ENCODE peak calls at places on chromosome 20, in seven cellular contexts. I is pancreas, T is prostate gland, F is fibroblast of lung, Y is neural progenitor cell, H is right lobe of liver, P is tibial nerve. W is an unnamed sample. For H3K4me1 and H3K9me3, the result is how much of the 10 kb centered on the place peaks cover.

GRCh38 chr20:36399147-36399968 is 93.2 kb downstream of the DLGAP4 start:
- DNase-seq in P (peak), I (peak), H (no peak), F (peak), Y (peak), T (no peak), W (no peak)

GRCh38 chr20:21835042-21835441 is 129.6 kb downstream of the PAX1 start:
- DNase-seq in P (no peak), H (no peak), Y (no peak), I (no peak), T (no peak), F (no peak), W (no peak)

GRCh38 chr20:63619086-63619485 is 7.8 kb downstream of the GMEB2 start:
- DNase-seq in I (no peak), T (no peak), F (no peak), H (no peak), Y (no peak), P (no peak), W (no peak)

GRCh38 chr20:24762371-24762770 is 186.7 kb upstream of the CST7 start:
- DNase-seq in I (peak), Y (no peak), T (no peak), H (no peak), P (no peak), F (no peak), W (peak)

GRCh38 chr20:60010689-60011417 is 52.6 kb downstream of the CDH26 start:
- DNase-seq in Y (no peak), P (no peak), F (no peak), H (no peak), I (no peak), T (no peak), W (no peak)

GRCh38 chr20:11261533-11262000 is 587.8 kb upstream of the JAG1 start:
- DNase-seq in Y (no peak), I (no peak), H (no peak), P (no peak), T (no peak), F (peak), W (no peak)

GRCh38 chr20:37511605-37512275 is 9.3 kb upstream of the NNAT start:
- DNase-seq in P (no peak), T (no peak), F (peak), Y (no peak), H (no peak), I (no peak), W (no peak)

GRCh38 chr20:19661717-19662637 is 96.1 kb upstream of the RIN2 start:
- DNase-seq in Y (peak), H (no peak), P (peak), T (peak), I (peak), F (peak), W (peak)

GRCh38 chr20:21230686-21231085 is 72.4 kb upstream of the XRN2 start:
- DNase-seq in H (no peak), I (no peak), P (no peak), T (no peak), F (peak), Y (no peak), W (no peak)

GRCh38 chr20:34579191-34579661 is 20.7 kb downstream of the MAP1LC3A start:
- DNase-seq in Y (no peak), P (peak), I (no peak), T (peak), H (no peak), F (peak), W (peak)

GRCh38 chr20:32634041-32634805 is 39.5 kb downstream of the C20orf203 start:
- DNase-seq in P (no peak), Y (no peak), F (no peak), T (no peak), I (no peak), H (no peak), W (no peak)

GRCh38 chr20:24587384-24588046 is 118.1 kb downstream of the SYNDIG1 start:
- DNase-seq in I (no peak), H (no peak), F (no peak), P (no peak), T (no peak), Y (no peak), W (no peak)

GRCh38 chr20:24746351-24746685 is 202.8 kb upstream of the CST7 start:
- DNase-seq in F (peak), H (no peak), I (peak), P (no peak), Y (no peak), T (peak), W (no peak)

GRCh38 chr20:56247954-56248782 is at the start of gene MC3R:
- DNase-seq in P (peak), F (peak), T (peak), I (peak), Y (peak), H (peak), W (no peak)

GRCh38 chr20:13200767-13201500 is 20.1 kb upstream of the ISM1 start:
- DNase-seq in I (no peak), P (no peak), F (no peak), H (no peak), Y (peak), T (no peak), W (no peak)

GRCh38 chr20:24684954-24685691 is 215.7 kb downstream of the SYNDIG1 start:
- DNase-seq in H (no peak), Y (peak), T (no peak), F (no peak), P (no peak), I (no peak), W (peak)

GRCh38 chr20:19588731-19589130 is 169.3 kb upstream of the RIN2 start:
- DNase-seq in Y (no peak), F (no peak), I (no peak), H (no peak), P (peak), T (peak), W (no peak)

GRCh38 chr20:62356948-62357667 is 10.0 kb downstream of the LAMA5 start:
- DNase-seq in Y (no peak), I (no peak), F (peak), T (no peak), P (no peak), H (peak), W (peak)
- H3K4me3 ChIP-seq in Y (no peak), I (no peak), F (peak), T (no peak), P (peak), H (no peak), W (peak)

DNA sequence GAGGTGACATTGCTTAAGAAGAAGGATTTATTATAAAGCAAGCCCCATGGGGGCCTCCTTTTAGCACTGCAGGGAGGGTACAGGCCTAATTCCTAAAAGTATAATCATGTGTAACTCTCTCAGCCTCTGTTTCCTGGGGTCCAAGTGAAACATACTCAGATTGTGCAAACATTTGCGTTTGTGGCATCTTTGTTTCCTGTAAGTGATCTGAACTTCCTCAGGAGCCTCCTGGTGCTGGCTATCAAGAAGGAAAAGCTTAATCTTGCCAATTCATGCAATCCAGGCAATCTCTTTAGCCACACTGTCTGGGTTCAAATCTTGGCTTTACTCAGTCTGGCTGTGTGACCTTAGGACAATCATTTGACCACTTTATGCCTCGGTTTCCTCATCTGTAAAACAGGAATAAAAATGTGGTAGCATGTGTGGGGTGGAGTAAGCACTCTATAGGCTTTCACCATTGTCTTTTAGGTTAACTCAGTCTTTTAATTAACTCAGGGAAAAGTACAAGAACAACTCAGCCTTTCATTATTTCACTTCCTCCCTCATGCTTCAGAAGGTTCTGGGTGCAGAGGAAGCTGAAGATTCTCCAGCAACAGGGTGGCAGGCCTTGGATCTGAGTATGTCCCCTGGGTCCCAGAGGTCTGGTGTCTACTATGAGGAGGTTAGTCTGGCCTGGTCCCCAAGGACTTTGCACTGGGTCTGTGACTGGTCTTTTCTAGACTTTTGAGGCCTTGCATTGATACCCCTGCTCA is 847 bp upstream of the SIRPB2 start:
- DNase-seq in H (no peak), Y (no peak), I (no peak), T (no peak), F (no peak), P (no peak), W (no peak)
- H3K4me1 ChIP-seq in H (under half), Y (under half), I (under half), T (under half), F (under half), P (under half), W (under half)

GRCh38 chr20:30499123-30499522 is 758.3 kb upstream of the DEFB115 start:
- DNase-seq in I (no peak), Y (no peak), T (no peak), F (no peak), H (no peak), P (no peak), W (no peak)

GRCh38 chr20:30503992-30504570 is 753.4 kb upstream of the DEFB115 start:
- DNase-seq in H (no peak), I (no peak), P (no peak), T (no peak), F (no peak), Y (no peak), W (no peak)

GRCh38 chr20:30505566-30505965 is 751.9 kb upstream of the DEFB115 start:
- DNase-seq in I (no peak), H (no peak), P (no peak), Y (no peak), T (no peak), F (no peak), W (no peak)

GRCh38 chr20:30502670-30503069 is 754.8 kb upstream of the DEFB115 start:
- DNase-seq in I (no peak), P (no peak), F (no peak), Y (no peak), T (no peak), H (no peak), W (no peak)

GRCh38 chr20:30500829-30501440 is 756.5 kb upstream of the DEFB115 start:
- DNase-seq in F (no peak), H (no peak), T (no peak), I (no peak), P (no peak), Y (no peak), W (no peak)
- H3K9me3 ChIP-seq in F (under half), H (under half), T (under half), I (under half), P (under half), Y (under half), W (under half)

GRCh38 chr20:53609501-53610445 is 16.1 kb upstream of the ZNF217 start:
- DNase-seq in I (peak), T (no peak), H (peak), P (no peak), F (peak), Y (peak), W (no peak)
- H3K4me3 ChIP-seq in I (no peak), T (no peak), H (no peak), P (no peak), F (no peak), Y (peak), W (no peak)

GRCh38 chr20:23476015-23476754 is 14.7 kb upstream of the CST8 start:
- DNase-seq in Y (no peak), T (no peak), F (no peak), P (no peak), H (no peak), I (no peak), W (no peak)

GRCh38 chr20:23479043-23479442 is 11.9 kb upstream of the CST8 start:
- DNase-seq in I (no peak), H (no peak), F (no peak), T (no peak), P (no peak), Y (no peak), W (no peak)

GRCh38 chr20:23477223-23477622 is 13.7 kb upstream of the CST8 start:
- DNase-seq in Y (no peak), H (no peak), P (no peak), T (no peak), F (no peak), I (no peak), W (no peak)

GRCh38 chr20:23475395-23475794 is 15.5 kb upstream of the CST8 start:
- DNase-seq in P (no peak), H (no peak), F (no peak), I (no peak), T (no peak), Y (no peak), W (no peak)
- H3K4me1 ChIP-seq in P (under half), H (under half), F (under half), I (under half), T (under half), Y (under half), W (under half)

DNA sequence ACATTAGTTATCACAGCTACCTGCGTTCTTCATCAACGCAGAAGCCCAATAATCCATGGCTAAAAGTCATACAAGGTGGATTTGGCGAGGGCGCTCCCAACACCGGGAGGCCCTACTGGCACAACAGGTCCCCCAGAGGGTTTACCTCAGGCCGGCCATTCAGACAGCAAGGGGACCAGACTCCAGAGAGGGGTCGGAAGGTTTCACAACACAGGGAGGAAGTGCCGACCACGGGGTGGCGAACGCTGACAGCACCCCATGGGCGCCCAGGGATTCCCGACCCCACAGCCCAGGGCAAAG is 1515.9 kb upstream of the DEFB115 start:
- DNase-seq in I (no peak), P (no peak), Y (no peak), H (no peak), F (no peak), T (no peak), W (no peak)
- H3K9me3 ChIP-seq in I (under half), P (under half), Y (under half), H (under half), F (under half), T (under half), W (under half)

GRCh38 chr20:53597521-53598120 is 4.0 kb upstream of the ZNF217 start:
- DNase-seq in T (no peak), Y (no peak), P (no peak), I (peak), H (no peak), F (no peak), W (no peak)

GRCh38 chr20:53599378-53599777 is 5.7 kb upstream of the ZNF217 start:
- DNase-seq in Y (no peak), T (no peak), I (peak), H (no peak), P (no peak), F (no peak), W (peak)

GRCh38 chr20:53599039-53599362 is 5.4 kb upstream of the ZNF217 start:
- DNase-seq in I (no peak), T (no peak), H (no peak), F (no peak), Y (no peak), P (no peak), W (peak)

GRCh38 chr20:53597085-53597482 is 3.4 kb upstream of the ZNF217 start:
- DNase-seq in I (peak), Y (no peak), H (no peak), F (no peak), T (peak), P (no peak), W (no peak)

DNA sequence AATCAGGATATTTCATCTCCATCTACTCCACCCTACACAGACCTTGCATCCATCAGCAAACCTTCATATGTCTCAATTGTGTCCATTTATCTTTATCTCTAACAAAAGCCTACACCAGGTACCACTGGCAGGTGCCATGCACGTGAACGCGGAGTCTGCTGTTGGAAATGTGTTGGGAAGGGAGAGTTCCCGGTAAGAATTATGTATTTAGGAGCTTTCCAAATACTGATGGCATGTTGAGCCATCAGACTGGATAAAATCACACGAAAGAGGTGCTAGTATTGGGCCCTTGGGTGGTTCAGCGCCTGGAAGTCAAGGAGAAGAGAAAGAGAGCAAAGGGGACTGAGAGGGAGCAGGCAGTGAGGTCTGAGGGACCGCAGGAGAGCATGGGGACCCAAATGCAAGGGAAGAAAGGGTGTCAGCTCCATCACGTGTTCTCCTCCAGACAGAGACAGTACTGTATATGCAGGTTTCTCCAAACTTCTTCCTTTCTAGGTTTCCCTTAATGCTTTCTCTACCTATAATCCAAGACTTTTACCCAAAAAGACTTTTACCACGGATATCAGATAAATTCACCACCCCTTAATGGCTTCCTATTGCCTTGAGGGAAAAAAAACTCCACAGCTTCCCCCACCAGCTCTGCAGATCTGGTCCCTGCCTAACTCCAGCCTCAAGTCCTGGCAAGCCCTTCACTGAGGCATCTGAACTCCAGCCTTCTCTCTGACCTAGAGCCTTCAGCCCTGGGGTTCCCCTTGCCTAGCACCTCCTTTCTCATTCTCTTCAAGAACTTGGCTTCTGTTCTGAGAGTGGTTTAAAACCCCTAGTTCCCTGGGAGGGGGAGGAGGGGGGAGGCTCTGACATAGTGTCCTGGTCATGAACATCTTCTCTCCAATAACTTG is 4.8 kb upstream of the ZNF217 start:
- DNase-seq in P (no peak), H (no peak), Y (no peak), I (peak), T (no peak), F (no peak), W (peak)
- H3K4me3 ChIP-seq in P (no peak), H (no peak), Y (no peak), I (no peak), T (no peak), F (no peak), W (no peak)

GRCh38 chr20:53842301-53843099 is 227.9 kb downstream of the BCAS1 start:
- DNase-seq in H (no peak), P (no peak), F (no peak), T (no peak), I (no peak), Y (no peak), W (no peak)
- H3K4me1 ChIP-seq in H (under half), P (under half), F (under half), T (under half), I (under half), Y (under half), W (under half)

DNA sequence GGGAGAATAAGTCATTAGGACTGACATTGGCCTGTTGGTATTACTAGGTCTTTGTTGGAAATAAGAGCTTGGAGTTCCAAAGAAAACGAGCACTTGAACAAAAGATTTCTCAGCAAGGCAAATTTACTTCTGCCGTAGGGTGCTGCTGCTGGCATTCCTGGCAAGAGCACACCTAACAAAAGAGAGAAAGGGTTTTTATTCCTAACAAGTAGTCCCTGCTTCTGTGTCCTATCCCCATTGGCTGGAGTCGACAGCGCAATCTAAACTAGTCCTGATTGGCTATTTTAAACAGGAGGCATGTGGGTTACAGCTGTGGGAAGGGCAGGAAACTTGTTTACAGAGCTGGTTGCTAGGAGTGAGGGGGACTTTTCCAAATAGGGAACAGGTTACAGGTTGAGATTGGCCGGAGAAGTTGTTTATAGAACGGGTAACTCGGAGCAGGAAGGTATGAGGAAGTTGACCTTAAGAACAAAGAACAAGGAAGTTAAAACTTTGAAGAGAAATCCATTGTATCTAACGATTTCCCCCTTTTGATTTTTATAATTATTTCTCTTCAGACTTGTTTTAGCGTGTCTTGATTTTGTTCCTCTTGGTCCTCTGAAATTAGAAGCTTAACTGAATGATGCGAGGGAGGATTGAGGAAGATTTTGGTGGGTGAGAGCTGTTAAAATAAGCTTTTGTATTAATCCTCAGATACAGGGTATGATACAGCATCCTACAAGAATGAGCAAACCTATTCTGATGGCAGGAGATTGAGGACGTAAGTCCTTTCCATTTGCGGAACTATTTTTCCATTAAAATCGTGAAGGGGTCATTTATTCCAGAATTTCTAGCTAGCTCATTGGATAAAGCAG is 3.4 kb upstream of the ZNFX1 start:
- DNase-seq in T (no peak), F (peak), I (no peak), Y (peak), H (no peak), P (no peak), W (no peak)
- H3K9me3 ChIP-seq in T (under half), F (under half), I (under half), Y (under half), H (under half), P (under half), W (under half)

W was measured in tibial artery.